ENCODE peak calls at places on chromosomes 1 and 21, in five cellular contexts. I is stomach, J is psoas muscle, A is left lung, X is astrocyte. N is an unnamed sample. For H3K4me1, the result is how much of the 10 kb centered on the place peaks cover.

GRCh38 chr1:166905930-166906329 is 29.9 kb upstream of the TADA1 start:
- DNase-seq in I (no peak), J (no peak), A (no peak), X (peak), N (no peak)

GRCh38 chr1:9061252-9061948 is 8.0 kb downstream of the SLC2A5 start:
- DNase-seq in I (no peak), J (peak), A (peak), X (no peak), N (no peak)

GRCh38 chr21:28309596-28309995 is 683.1 kb downstream of the LTN1 start:
- DNase-seq in I (no peak), J (no peak), A (no peak), X (no peak), N (no peak)

GRCh38 chr1:45929257-45929687 is 125.9 kb downstream of the MAST2 start:
- DNase-seq in I (no peak), J (no peak), A (no peak), X (peak), N (no peak)

GRCh38 chr21:39911286-39911685 is 44.0 kb downstream of the PCP4 start:
- DNase-seq in I (no peak), J (no peak), A (no peak), X (no peak), N (no peak)

GRCh38 chr1:210908257-210908656 is 225.7 kb downstream of the KCNH1 start:
- DNase-seq in I (no peak), J (no peak), A (no peak), X (no peak), N (no peak)

GRCh38 chr1:93051961-93052360 is 27.1 kb upstream of the MTF2 start:
- DNase-seq in I (no peak), J (no peak), A (no peak), X (no peak), N (no peak)

GRCh38 chr1:61082336-61083013 is at the start of gene NFIA:
- DNase-seq in I (peak), J (peak), A (peak), X (no peak), N (peak)

GRCh38 chr1:61049850-61050540 is 32.4 kb upstream of the NFIA start:
- DNase-seq in I (peak), J (peak), A (peak), X (peak), N (peak)

GRCh38 chr21:41564871-41565281 is 56.9 kb upstream of the TMPRSS2 start:
- DNase-seq in I (peak), J (no peak), A (no peak), X (peak), N (no peak)

DNA sequence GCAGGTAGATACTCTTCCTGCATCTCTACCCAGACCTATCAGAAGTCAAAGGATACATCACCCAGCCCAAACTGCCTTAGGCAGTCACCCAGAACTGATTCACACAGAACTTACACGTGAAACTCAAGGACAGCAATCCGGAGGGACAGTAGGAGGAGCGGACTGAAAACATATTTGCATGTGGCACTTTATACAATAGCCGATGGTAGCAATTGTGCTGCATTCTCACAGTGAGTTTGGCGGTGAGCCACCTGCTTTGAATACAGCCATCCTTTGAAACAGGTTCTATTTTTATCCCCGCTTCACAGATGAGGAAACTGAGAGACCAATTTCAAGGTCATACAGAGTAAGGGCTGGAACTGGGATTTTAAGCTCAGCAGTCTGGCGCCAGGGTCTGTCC is 69.5 kb downstream of the EDEM3 start:
- DNase-seq in I (peak), J (no peak), A (no peak), X (no peak), N (no peak)
- H3K4me1 ChIP-seq in I (under half), J (under half), A (under half), X (under half), N (under half)

GRCh38 chr1:74470262-74470661 is 42.1 kb downstream of the LRRC53 start:
- DNase-seq in I (no peak), J (no peak), A (no peak), X (no peak), N (no peak)

GRCh38 chr1:74467786-74468377 is 44.5 kb downstream of the LRRC53 start:
- DNase-seq in I (no peak), J (no peak), A (no peak), X (no peak), N (no peak)

GRCh38 chr1:74468982-74469603 is 43.3 kb downstream of the LRRC53 start:
- DNase-seq in I (no peak), J (no peak), A (no peak), X (peak), N (no peak)

GRCh38 chr1:74474585-74474984 is 37.8 kb downstream of the LRRC53 start:
- DNase-seq in I (no peak), J (no peak), A (no peak), X (peak), N (no peak)

DNA sequence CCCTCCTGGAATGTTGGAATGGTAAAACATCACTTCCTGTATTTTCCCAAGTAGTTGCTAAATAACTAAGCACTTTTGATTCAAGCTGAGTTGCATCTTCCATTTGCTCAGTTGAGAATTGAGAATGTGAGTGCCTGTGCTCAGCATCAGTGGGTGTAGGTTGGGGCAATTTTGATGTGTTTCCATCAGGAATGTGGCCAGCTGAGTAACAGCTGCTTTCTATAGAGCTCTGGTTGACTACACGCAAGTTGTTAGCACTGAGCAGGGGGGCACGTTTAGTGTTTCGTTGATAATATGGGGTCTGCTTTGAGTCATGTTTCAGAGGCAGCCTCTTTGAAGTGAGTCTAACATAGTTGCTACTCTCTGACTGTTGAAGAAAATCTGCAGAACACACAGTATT is 41.5 kb downstream of the LRRC53 start:
- DNase-seq in I (no peak), J (no peak), A (no peak), X (no peak), N (no peak)
- H3K27ac ChIP-seq in I (peak), J (no peak), A (no peak), X (no peak), N (no peak)

GRCh38 chr1:21932127-21932526 is 5.0 kb downstream of the HSPG2 start:
- DNase-seq in I (no peak), J (no peak), A (no peak), X (peak), N (no peak)

GRCh38 chr1:21929951-21930615 is 7.0 kb downstream of the HSPG2 start:
- DNase-seq in I (no peak), J (no peak), A (no peak), X (no peak), N (no peak)

GRCh38 chr1:21933397-21934248 is 3.5 kb downstream of the HSPG2 start:
- DNase-seq in I (peak), J (peak), A (peak), X (peak), N (no peak)

GRCh38 chr1:21930629-21931170 is 6.4 kb downstream of the HSPG2 start:
- DNase-seq in I (no peak), J (no peak), A (no peak), X (no peak), N (no peak)

GRCh38 chr1:21931171-21932093 is 5.7 kb downstream of the HSPG2 start:
- DNase-seq in I (peak), J (peak), A (peak), X (peak), N (no peak)
- H3K4me1 ChIP-seq in I (half or more), J (half or more), A (half or more), X (half or more), N (under half)

DNA sequence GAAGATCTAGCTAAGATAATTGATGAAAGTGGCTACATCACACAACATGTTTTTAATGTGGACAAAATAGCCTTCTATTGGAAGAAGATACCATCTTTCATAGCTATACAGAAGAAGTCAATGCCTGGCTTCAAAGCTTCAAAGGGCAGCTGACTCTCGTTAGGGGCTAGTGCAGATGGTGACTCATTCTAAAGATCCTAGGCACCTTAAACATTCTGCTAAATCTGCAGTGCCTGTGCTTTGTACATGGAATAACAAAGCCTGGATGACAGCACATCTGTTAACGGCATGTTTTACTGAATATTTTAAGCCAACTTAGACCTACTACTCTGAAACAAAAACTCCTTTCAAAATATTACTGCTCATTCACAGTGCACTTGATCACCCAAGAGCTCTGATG is 65.6 kb upstream of the USP24 start:
- DNase-seq in I (no peak), J (no peak), A (no peak), X (peak), N (no peak)
- H3K27ac ChIP-seq in I (no peak), J (no peak), A (no peak), X (no peak), N (no peak)

GRCh38 chr1:116518400-116518799 is 52.4 kb downstream of the CD58 start:
- DNase-seq in I (no peak), J (no peak), A (no peak), X (no peak), N (no peak)

GRCh38 chr1:116516631-116517030 is 54.2 kb downstream of the CD58 start:
- DNase-seq in I (no peak), J (no peak), A (no peak), X (no peak), N (no peak)

GRCh38 chr1:116525440-116525839 is 45.4 kb downstream of the CD58 start:
- DNase-seq in I (no peak), J (no peak), A (no peak), X (no peak), N (no peak)

GRCh38 chr1:116515702-116516101 is 55.1 kb downstream of the CD58 start:
- DNase-seq in I (no peak), J (no peak), A (no peak), X (no peak), N (no peak)

GRCh38 chr1:116521186-116521585 is 49.6 kb downstream of the CD58 start:
- DNase-seq in I (no peak), J (no peak), A (no peak), X (peak), N (no peak)
- H3K4me1 ChIP-seq in I (under half), J (under half), A (under half), X (under half), N (under half)

DNA sequence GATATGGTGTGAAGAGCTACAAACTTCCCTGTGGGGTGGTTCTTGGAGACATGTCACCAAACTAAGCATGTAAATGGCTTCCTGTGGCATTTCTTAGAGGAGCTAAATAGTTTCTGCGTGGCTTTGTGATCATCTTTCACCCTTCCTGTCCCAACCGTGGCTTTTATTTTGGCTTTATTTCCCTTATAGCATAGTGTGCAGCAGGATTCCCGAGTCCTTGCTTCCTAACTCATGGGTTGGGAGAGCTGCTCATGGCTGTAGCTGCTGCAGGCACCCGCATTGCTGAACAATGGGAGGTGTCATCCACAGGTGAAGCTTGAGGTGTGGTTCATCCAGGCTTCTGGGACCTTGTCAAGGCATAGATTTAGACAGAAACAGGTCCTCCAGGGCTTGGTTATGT is 192.0 kb downstream of the SDCCAG8 start:
- DNase-seq in I (no peak), J (no peak), A (no peak), X (no peak), N (no peak)
- H3K27ac ChIP-seq in I (no peak), J (peak), A (no peak), X (no peak), N (no peak)

GRCh38 chr1:213983589-213984386 is 4.0 kb upstream of the PROX1 start:
- DNase-seq in I (no peak), J (no peak), A (no peak), X (no peak), N (no peak)
- H3K4me1 ChIP-seq in I (half or more), J (under half), A (under half), X (under half), N (under half)